ENCODE peak calls at places on chromosomes 16 and 17, in eight cellular contexts. F is A549, I is heart right ventricle, E is stomach, H is brain microvascular endothelial cell, P is MM.1S, S is psoas muscle, J is fibroblast of villous mesenchyme. L is an unnamed sample.
A peak's percentile ranks its signal among the peaks of the same experiment; 100 is the strongest.

GRCh38 chr16:47716571-47716970 is 255.4 kb downstream of the PHKB start:
- DNase-seq in F (no peak), I (no peak), E (no peak), H (no peak), P (no peak), S (no peak), J (peak; percentile 29), L (no peak)

GRCh38 chr17:69402052-69402451 is 12.4 kb upstream of the MAP2K6 start:
- DNase-seq in F (no peak), I (no peak), E (no peak), H (peak; percentile 25), P (no peak), S (no peak), J (no peak), L (no peak)

GRCh38 chr16:85955566-85955965 is 56.6 kb downstream of the IRF8 start:
- DNase-seq in F (no peak), I (no peak), E (no peak), H (no peak), P (no peak), S (no peak), J (no peak), L (no peak)

GRCh38 chr17:11953924-11954323 is 43.4 kb downstream of the ZNF18 start:
- DNase-seq in F (no peak), I (no peak), E (no peak), H (no peak), P (no peak), S (no peak), J (no peak), L (no peak)

GRCh38 chr17:74130841-74131240 is 72.6 kb upstream of the RPL38 start:
- DNase-seq in F (no peak), I (no peak), E (no peak), H (no peak), P (no peak), S (no peak), J (no peak), L (no peak)

GRCh38 chr16:6643083-6643686 is 689.5 kb upstream of the RBFOX1 start:
- DNase-seq in F (peak; percentile 2), I (no peak), E (peak; percentile 47), H (peak; percentile 69), P (peak; percentile 68), S (no peak), J (peak; percentile 50), L (peak; percentile 44)

GRCh38 chr16:351804-352520 is 561 bp downstream of the AXIN1 start:
- DNase-seq in F (no peak), I (peak; percentile 57), E (no peak), H (no peak), P (peak; percentile 14), S (peak; percentile 49), J (no peak), L (no peak)

GRCh38 chr17:76461765-76462555 is 5.4 kb upstream of the AANAT start:
- DNase-seq in F (no peak), I (no peak), E (no peak), H (no peak), P (no peak), S (no peak), J (no peak), L (peak; percentile 49)

GRCh38 chr16:35711435-35711834 is 2252.0 kb downstream of the TP53TG3F start:
- DNase-seq in F (no peak), I (no peak), E (no peak), H (no peak), P (no peak), S (no peak), J (no peak), L (no peak)

GRCh38 chr16:56193951-56194726 is 2.9 kb downstream of the GNAO1 start:
- DNase-seq in F (peak; percentile 54), I (peak; percentile 89), E (peak; percentile 67), H (peak; percentile 54), P (no peak), S (peak; percentile 82), J (peak; percentile 58), L (peak; percentile 32)

GRCh38 chr16:25148568-25149215 is 37.1 kb downstream of the LCMT1 start:
- DNase-seq in F (no peak), I (no peak), E (no peak), H (no peak), P (no peak), S (no peak), J (no peak), L (no peak)

GRCh38 chr16:20904507-20905079 is 4.0 kb downstream of the LYRM1 start:
- DNase-seq in F (no peak), I (no peak), E (peak; percentile 30), H (peak; percentile 71), P (peak; percentile 70), S (no peak), J (peak; percentile 82), L (peak; percentile 82)

GRCh38 chr17:28372203-28372944 is 880 bp downstream of the SARM1 start:
- DNase-seq in F (no peak), I (no peak), E (no peak), H (no peak), P (no peak), S (peak; percentile 42), J (no peak), L (peak; percentile 32)

GRCh38 chr16:79632289-79632688 is 31.8 kb upstream of the MAF start:
- DNase-seq in F (no peak), I (no peak), E (no peak), H (peak; percentile 45), P (no peak), S (no peak), J (no peak), L (no peak)

GRCh38 chr17:21194688-21195087 is 19.3 kb downstream of the TMEM11 start:
- DNase-seq in F (no peak), I (peak; percentile 52), E (no peak), H (no peak), P (no peak), S (peak; percentile 49), J (peak; percentile 66), L (peak; percentile 80)

GRCh38 chr16:56625140-56625942 is at the start of gene MT1E:
- DNase-seq in F (no peak), I (peak; percentile 85), E (peak; percentile 93), H (peak; percentile 70), P (no peak), S (peak; percentile 83), J (peak; percentile 69), L (peak; percentile 80)

GRCh38 chr16:90019543-90020259 is 445 bp upstream of the DBNDD1 start:
- DNase-seq in F (peak; percentile 58), I (peak; percentile 40), E (peak; percentile 40), H (peak; percentile 62), P (peak; percentile 29), S (peak; percentile 45), J (peak; percentile 21), L (peak; percentile 46)

GRCh38 chr16:19713697-19714096 is 4.3 kb downstream of the KNOP1 start:
- DNase-seq in F (no peak), I (no peak), E (no peak), H (no peak), P (no peak), S (no peak), J (no peak), L (no peak)

GRCh38 chr16:49876716-49877129 is 20.8 kb upstream of the ZNF423 start:
- DNase-seq in F (peak; percentile 90), I (peak; percentile 84), E (peak; percentile 68), H (peak; percentile 28), P (peak; percentile 42), S (peak; percentile 78), J (no peak), L (no peak)

GRCh38 chr17:75047398-75048098 is 523 bp downstream of the KCTD2 start:
- DNase-seq in F (no peak), I (peak; percentile 53), E (no peak), H (no peak), P (peak; percentile 19), S (peak; percentile 56), J (no peak), L (no peak)

GRCh38 chr16:20928774-20929411 is 28.3 kb downstream of the LYRM1 start:
- DNase-seq in F (no peak), I (no peak), E (no peak), H (no peak), P (no peak), S (no peak), J (peak; percentile 53), L (peak; percentile 93)

GRCh38 chr16:27432600-27432957 is 30.6 kb downstream of the IL21R start:
- DNase-seq in F (no peak), I (no peak), E (no peak), H (peak; percentile 56), P (no peak), S (no peak), J (peak; percentile 46), L (peak; percentile 74)

GRCh38 chr16:503150-504071 is 24.1 kb upstream of the CAPN15 start:
- DNase-seq in F (no peak), I (no peak), E (no peak), H (no peak), P (no peak), S (no peak), J (no peak), L (no peak)

GRCh38 chr17:28467456-28468025 is 5.9 kb upstream of the SLC13A2 start:
- DNase-seq in F (no peak), I (no peak), E (no peak), H (peak; percentile 61), P (no peak), S (no peak), J (peak; percentile 90), L (peak; percentile 79)

GRCh38 chr17:27754549-27754948 is 45.8 kb downstream of the NOS2 start:
- DNase-seq in F (no peak), I (no peak), E (no peak), H (no peak), P (no peak), S (no peak), J (no peak), L (no peak)

GRCh38 chr16:3797904-3798811 is 80.8 kb upstream of the TRAP1 start:
- DNase-seq in F (no peak), I (no peak), E (no peak), H (no peak), P (no peak), S (no peak), J (no peak), L (no peak)
- H3K4me3 ChIP-seq in F (no peak overlapping the region), I (no peak overlapping the region), E (no peak overlapping the region), H (no peak overlapping the region), P (no peak overlapping the region), S (no peak overlapping the region), J (no peak overlapping the region), L (no peak overlapping the region)

GRCh38 chr16:66444049-66444481 is 17.0 kb downstream of the BEAN1 start:
- DNase-seq in F (no peak), I (no peak), E (no peak), H (no peak), P (no peak), S (no peak), J (no peak), L (no peak)
- TF ChIP-seq CTCF in F (no peak), I (no peak), E (no peak), H (peak; percentile 47), P (no peak), S (no peak), J (peak; percentile 5), L (no peak)

GRCh38 chr16:57826706-57827625 is 24.7 kb upstream of the KIFC3 start:
- DNase-seq in F (no peak), I (peak; percentile 54), E (no peak), H (no peak), P (no peak), S (peak; percentile 54), J (no peak), L (no peak)
- H3K4me3 ChIP-seq in F (no peak overlapping the region), I (no peak overlapping the region), E (no peak overlapping the region), H (no peak overlapping the region), P (no peak overlapping the region), S (no peak overlapping the region), J (no peak overlapping the region), L (no peak overlapping the region)

DNA sequence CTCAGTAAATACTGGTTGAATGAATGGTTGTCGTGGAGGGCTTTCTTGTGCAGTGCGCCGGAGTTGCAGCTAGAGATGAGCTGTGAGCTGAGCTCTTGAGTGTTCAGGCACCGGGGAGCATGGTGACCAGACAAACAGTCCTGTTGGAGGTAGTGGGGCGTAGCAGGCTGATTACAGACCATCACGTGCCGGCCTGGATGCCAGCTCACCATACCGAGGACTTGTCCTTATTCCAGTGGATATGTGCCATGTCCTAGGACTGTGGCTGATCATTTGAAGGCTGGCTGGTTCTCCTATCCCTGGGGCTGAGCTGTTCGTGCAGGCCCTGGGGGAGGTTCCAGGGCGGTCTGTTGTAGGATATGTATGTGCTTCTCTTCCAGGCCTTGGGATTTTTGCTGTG is 60.0 kb downstream of the ABCC1 start:
- DNase-seq in F (no peak), I (peak; percentile 63), E (no peak), H (no peak), P (no peak), S (peak; percentile 52), J (no peak), L (no peak)
- TF ChIP-seq CTCF in F (no peak), I (no peak), E (no peak), H (no peak), P (no peak), S (no peak), J (no peak), L (no peak)